ENCODE peak calls at places on chromosomes 16 and 17, in eight cellular contexts. L, N, V, Q, R, I, F and D are unnamed samples.

GRCh38 chr17:82274134-82275020 is 877 bp upstream of the CSNK1D start:
- DNase-seq in L (no peak), F (no peak), I (no peak), N (no peak), R (no peak), V (no peak), Q (no peak), D (no peak)

GRCh38 chr16:58859958-58860669 is 126.0 kb upstream of the GOT2 start:
- DNase-seq in V (no peak), L (no peak), R (no peak), N (no peak), F (no peak), I (no peak), Q (no peak), D (no peak)

GRCh38 chr17:20291853-20292252 is 175.5 kb downstream of the LGALS9B start:
- DNase-seq in N (no peak), I (no peak), Q (no peak), V (no peak), F (peak; percentile 39), L (no peak), R (no peak), D (no peak)

GRCh38 chr16:84692451-84692850 is 7.3 kb upstream of the USP10 start:
- DNase-seq in I (peak; percentile 89), Q (no peak), V (no peak), N (no peak), L (peak; percentile 91), F (no peak), R (no peak), D (no peak)

GRCh38 chr17:63405741-63406261 is 40.3 kb downstream of the CYB561 start:
- DNase-seq in Q (no peak), V (no peak), L (peak; percentile 89), I (peak; percentile 92), R (peak; percentile 88), N (no peak), F (peak; percentile 92), D (peak; percentile 85)

GRCh38 chr16:67995423-67995822 is 3.9 kb downstream of the DPEP2 start:
- DNase-seq in N (no peak), L (no peak), R (no peak), F (no peak), V (no peak), I (no peak), Q (no peak), D (no peak)

GRCh38 chr17:59851431-59852375 is 41.0 kb downstream of the TUBD1 start:
- DNase-seq in F (peak; percentile 99), N (peak; percentile 75), Q (no peak), R (peak; percentile 100), V (peak; percentile 45), I (peak; percentile 87), L (peak; percentile 83), D (peak; percentile 100)

GRCh38 chr17:58703137-58703846 is 10.9 kb downstream of the RAD51C start:
- DNase-seq in V (no peak), R (peak; percentile 42), L (peak; percentile 82), I (peak; percentile 66), N (no peak), F (peak; percentile 76), Q (no peak), D (peak; percentile 28)

GRCh38 chr16:66925322-66925840 is at the start of gene RRAD:
- DNase-seq in R (peak; percentile 22), F (peak; percentile 44), L (peak; percentile 36), Q (peak; percentile 87), N (no peak), I (peak; percentile 40), V (peak; percentile 76), D (peak; percentile 44)

GRCh38 chr16:19289805-19290490 is 4.4 kb downstream of the CLEC19A start:
- DNase-seq in Q (no peak), V (no peak), R (no peak), L (no peak), I (no peak), N (peak; percentile 19), F (no peak), D (no peak)

GRCh38 chr17:69269174-69269998 is 40.8 kb upstream of the ABCA10 start:
- DNase-seq in L (peak; percentile 73), Q (no peak), R (peak; percentile 79), N (no peak), I (peak; percentile 85), F (peak; percentile 66), V (no peak), D (peak; percentile 72)

GRCh38 chr17:50026901-50027638 is 28.8 kb upstream of the ITGA3 start:
- DNase-seq in N (peak; percentile 81), Q (peak; percentile 90), F (peak; percentile 75), R (peak; percentile 78), V (peak; percentile 88), L (peak; percentile 88), I (peak; percentile 89), D (peak; percentile 72)

GRCh38 chr17:2266045-2266864 is 37.3 kb downstream of the SMG6 start:
- DNase-seq in R (no peak), F (no peak), V (no peak), L (no peak), N (peak; percentile 27), I (no peak), Q (no peak), D (no peak)

GRCh38 chr16:49598386-49599170 is 225.0 kb downstream of the C16orf78 start:
- DNase-seq in I (no peak), F (no peak), V (no peak), R (no peak), Q (no peak), N (no peak), L (no peak), D (no peak)

GRCh38 chr17:12522743-12523181 is 142.9 kb upstream of the MYOCD start:
- DNase-seq in Q (no peak), I (peak; percentile 28), F (peak; percentile 69), L (peak; percentile 52), R (peak; percentile 91), N (no peak), V (no peak), D (peak; percentile 64)

GRCh38 chr16:57373117-57373947 is 1.0 kb downstream of the CX3CL1 start:
- DNase-seq in Q (no peak), I (no peak), L (no peak), F (no peak), V (no peak), N (peak; percentile 73), R (no peak), D (no peak)

GRCh38 chr16:57371494-57372371 is 557 bp upstream of the CX3CL1 start:
- DNase-seq in Q (no peak), I (peak; percentile 16), V (no peak), N (no peak), L (no peak), R (no peak), F (no peak), D (no peak)

GRCh38 chr16:57372372-57373116 is at the start of gene CX3CL1:
- DNase-seq in Q (no peak), R (no peak), V (peak; percentile 85), I (no peak), N (peak; percentile 94), F (peak; percentile 39), L (peak; percentile 50), D (peak; percentile 25)

GRCh38 chr16:57376313-57376818 is 4.1 kb downstream of the CX3CL1 start:
- DNase-seq in I (no peak), Q (no peak), N (no peak), L (no peak), V (no peak), F (no peak), R (no peak), D (no peak)

GRCh38 chr16:57374067-57374534 is 1.8 kb downstream of the CX3CL1 start:
- DNase-seq in Q (no peak), V (peak; percentile 62), N (peak; percentile 57), L (peak; percentile 66), F (peak; percentile 62), R (no peak), I (peak; percentile 16), D (no peak)
- H3K4me3 ChIP-seq in Q (peak overlapping the region; percentile 66), V (peak overlapping the region; percentile 78), N (peak overlapping the region; percentile 71), L (no peak overlapping the region), F (no peak overlapping the region), R (no peak overlapping the region), I (no peak overlapping the region), D (no peak overlapping the region)

DNA sequence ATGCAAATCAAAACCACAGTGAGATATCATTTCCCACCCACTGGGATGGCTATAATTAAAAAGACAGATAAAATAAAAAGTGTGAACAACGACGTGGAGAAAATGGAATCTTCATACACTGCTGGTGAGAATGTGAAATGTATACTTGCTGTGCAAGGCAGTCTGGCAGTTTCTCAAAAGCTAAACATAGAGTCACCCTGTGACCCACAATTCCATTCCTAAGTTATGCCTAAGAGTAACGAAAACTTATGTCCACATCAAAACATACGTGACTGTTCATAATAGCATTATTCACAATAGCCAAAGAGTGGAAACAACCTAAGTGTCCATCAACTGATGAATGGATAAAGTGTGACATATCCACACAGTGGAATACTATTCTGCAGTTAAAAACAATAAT is 38.1 kb upstream of the VPS4A start:
- DNase-seq in L (peak; percentile 68), R (peak; percentile 92), N (no peak), I (peak; percentile 91), Q (no peak), V (no peak), F (peak; percentile 96), D (peak; percentile 47)
- TF ChIP-seq CTCF in L (no peak), R (no peak), N (no peak), I (no peak), Q (no peak), V (no peak), F (no peak), D (no peak)

DNA sequence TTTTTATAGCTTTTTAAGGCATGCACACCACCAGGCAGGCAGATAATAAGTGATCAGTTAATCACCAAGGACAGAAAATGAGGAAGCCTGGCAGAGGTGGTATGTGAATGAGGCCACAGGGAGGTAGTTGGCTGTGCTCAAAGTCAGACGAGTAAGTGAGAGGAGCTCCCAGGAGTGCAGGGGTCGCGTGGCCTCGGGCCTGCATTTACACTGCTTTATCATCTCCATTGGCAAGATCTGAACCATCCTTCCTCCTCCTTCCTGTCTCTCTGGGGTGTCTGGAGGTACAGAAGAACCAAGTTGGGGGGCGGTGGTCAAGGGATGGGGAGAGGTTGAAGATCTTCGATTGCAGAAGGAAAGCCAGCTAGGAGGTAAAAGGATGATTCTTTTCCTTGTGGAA is 320.1 kb downstream of the SOX9 start:
- DNase-seq in F (no peak), N (no peak), V (no peak), R (no peak), Q (no peak), L (no peak), I (no peak), D (no peak)
- H3K4me3 ChIP-seq in F (no peak overlapping the region), N (no peak overlapping the region), V (no peak overlapping the region), R (no peak overlapping the region), Q (no peak overlapping the region), L (no peak overlapping the region), I (no peak overlapping the region), D (no peak overlapping the region)

GRCh38 chr17:45284176-45285140 is 22.6 kb upstream of the SPATA32 start:
- DNase-seq in F (no peak), I (no peak), Q (peak; percentile 93), L (no peak), V (no peak), R (no peak), N (peak; percentile 91), D (no peak)
- TF ChIP-seq CTCF in F (peak; percentile 15), I (peak; percentile 20), Q (peak; percentile 40), L (peak; percentile 21), V (no peak), R (no peak), N (no peak), D (peak; percentile 21)

GRCh38 chr17:61353211-61353610 is 46.4 kb upstream of the TBX2 start:
- DNase-seq in Q (no peak), L (no peak), I (no peak), F (no peak), N (no peak), R (no peak), V (no peak), D (no peak)
- H3K4me3 ChIP-seq in Q (no peak overlapping the region), L (no peak overlapping the region), I (no peak overlapping the region), F (no peak overlapping the region), N (no peak overlapping the region), R (no peak overlapping the region), V (no peak overlapping the region), D (no peak overlapping the region)